ENCODE peak calls at places on chromosomes 3 and 15, in seven cellular contexts. One of them, this sample, is unnamed. For H3K27me3, the result is how much of the 10 kb centered on the place peaks cover.

GRCh38 chr15:52789008-52789600 is 1.0 kb downstream of the ONECUT1 start:
- DNase-seq in uterus: no peak
- DNase-seq in H1: peak
- DNase-seq in gastrocnemius medialis: no peak
- DNase-seq in AG04450: no peak
- DNase-seq in effector memory CD4-positive, alpha-beta T cell: no peak
- DNase-seq in fibroblast of lung: no peak
- DNase-seq in this sample: no peak

GRCh38 chr3:150783920-150784746 is 21.2 kb upstream of the SIAH2 start:
- DNase-seq in gastrocnemius medialis: no peak
- DNase-seq in fibroblast of lung: no peak
- DNase-seq in H1: no peak
- DNase-seq in AG04450: no peak
- DNase-seq in uterus: no peak
- DNase-seq in effector memory CD4-positive, alpha-beta T cell: no peak
- DNase-seq in this sample: no peak

GRCh38 chr3:123151251-123151705 is 50.5 kb upstream of the SEC22A start:
- DNase-seq in fibroblast of lung: no peak
- DNase-seq in effector memory CD4-positive, alpha-beta T cell: no peak
- DNase-seq in uterus: no peak
- DNase-seq in gastrocnemius medialis: no peak
- DNase-seq in H1: no peak
- DNase-seq in AG04450: no peak
- DNase-seq in this sample: no peak

GRCh38 chr3:188624384-188624783 is 470.4 kb downstream of the LPP start:
- DNase-seq in gastrocnemius medialis: peak
- DNase-seq in H1: no peak
- DNase-seq in AG04450: peak
- DNase-seq in uterus: peak
- DNase-seq in effector memory CD4-positive, alpha-beta T cell: no peak
- DNase-seq in fibroblast of lung: peak
- DNase-seq in this sample: no peak

GRCh38 chr15:70133296-70133695 is 35.6 kb upstream of the TLE3 start:
- DNase-seq in gastrocnemius medialis: no peak
- DNase-seq in effector memory CD4-positive, alpha-beta T cell: no peak
- DNase-seq in fibroblast of lung: no peak
- DNase-seq in uterus: no peak
- DNase-seq in H1: no peak
- DNase-seq in AG04450: no peak
- DNase-seq in this sample: no peak

GRCh38 chr3:42745291-42745745 is 27.7 kb downstream of the CCDC13 start:
- DNase-seq in uterus: no peak
- DNase-seq in gastrocnemius medialis: no peak
- DNase-seq in AG04450: no peak
- DNase-seq in fibroblast of lung: no peak
- DNase-seq in H1: no peak
- DNase-seq in effector memory CD4-positive, alpha-beta T cell: no peak
- DNase-seq in this sample: no peak

GRCh38 chr15:90095521-90095959 is 6.7 kb downstream of the IDH2 start:
- DNase-seq in effector memory CD4-positive, alpha-beta T cell: no peak
- DNase-seq in uterus: no peak
- DNase-seq in AG04450: no peak
- DNase-seq in fibroblast of lung: no peak
- DNase-seq in H1: no peak
- DNase-seq in gastrocnemius medialis: no peak
- DNase-seq in this sample: no peak

GRCh38 chr15:89089316-89090230 is 1.3 kb downstream of the ABHD2 start:
- DNase-seq in H1: no peak
- DNase-seq in fibroblast of lung: no peak
- DNase-seq in effector memory CD4-positive, alpha-beta T cell: no peak
- DNase-seq in uterus: no peak
- DNase-seq in AG04450: no peak
- DNase-seq in gastrocnemius medialis: no peak
- DNase-seq in this sample: no peak

GRCh38 chr3:38027466-38028465 is 1.7 kb downstream of the PLCD1 start:
- DNase-seq in effector memory CD4-positive, alpha-beta T cell: no peak
- DNase-seq in uterus: no peak
- DNase-seq in H1: no peak
- DNase-seq in fibroblast of lung: no peak
- DNase-seq in AG04450: no peak
- DNase-seq in gastrocnemius medialis: no peak
- DNase-seq in this sample: no peak

GRCh38 chr3:66153961-66154923 is 66.6 kb upstream of the SLC25A26 start:
- DNase-seq in uterus: no peak
- DNase-seq in fibroblast of lung: peak
- DNase-seq in H1: no peak
- DNase-seq in AG04450: no peak
- DNase-seq in gastrocnemius medialis: no peak
- DNase-seq in effector memory CD4-positive, alpha-beta T cell: no peak
- DNase-seq in this sample: peak

GRCh38 chr3:151290673-151291072 is 12.3 kb upstream of the P2RY14 start:
- DNase-seq in H1: no peak
- DNase-seq in fibroblast of lung: peak
- DNase-seq in gastrocnemius medialis: no peak
- DNase-seq in effector memory CD4-positive, alpha-beta T cell: no peak
- DNase-seq in AG04450: no peak
- DNase-seq in uterus: no peak
- DNase-seq in this sample: no peak

GRCh38 chr3:64939309-64939708 is 251.5 kb upstream of the ADAMTS9 start:
- DNase-seq in effector memory CD4-positive, alpha-beta T cell: no peak
- DNase-seq in gastrocnemius medialis: no peak
- DNase-seq in AG04450: no peak
- DNase-seq in H1: no peak
- DNase-seq in uterus: no peak
- DNase-seq in fibroblast of lung: no peak
- DNase-seq in this sample: no peak

GRCh38 chr15:48671381-48672022 is 26.0 kb upstream of the FBN1 start:
- DNase-seq in fibroblast of lung: peak
- DNase-seq in gastrocnemius medialis: peak
- DNase-seq in AG04450: peak
- DNase-seq in effector memory CD4-positive, alpha-beta T cell: no peak
- DNase-seq in uterus: peak
- DNase-seq in H1: no peak
- DNase-seq in this sample: peak

GRCh38 chr15:37981781-37982180 is 47.3 kb downstream of the TMCO5A start:
- DNase-seq in H1: no peak
- DNase-seq in fibroblast of lung: peak
- DNase-seq in effector memory CD4-positive, alpha-beta T cell: no peak
- DNase-seq in gastrocnemius medialis: no peak
- DNase-seq in AG04450: no peak
- DNase-seq in uterus: no peak
- DNase-seq in this sample: no peak

GRCh38 chr3:123080864-123081562 is 14.2 kb downstream of the PDIA5 start:
- DNase-seq in uterus: no peak
- DNase-seq in fibroblast of lung: no peak
- DNase-seq in H1: no peak
- DNase-seq in AG04450: no peak
- DNase-seq in gastrocnemius medialis: no peak
- DNase-seq in effector memory CD4-positive, alpha-beta T cell: no peak
- DNase-seq in this sample: no peak

GRCh38 chr3:38283810-38284775 is 2.0 kb downstream of the SLC22A14 start:
- DNase-seq in H1: no peak
- DNase-seq in gastrocnemius medialis: no peak
- DNase-seq in AG04450: no peak
- DNase-seq in effector memory CD4-positive, alpha-beta T cell: no peak
- DNase-seq in uterus: no peak
- DNase-seq in fibroblast of lung: peak
- DNase-seq in this sample: no peak

GRCh38 chr15:87121357-87121756 is 1041.7 kb downstream of the AGBL1 start:
- DNase-seq in fibroblast of lung: peak
- DNase-seq in AG04450: no peak
- DNase-seq in H1: no peak
- DNase-seq in effector memory CD4-positive, alpha-beta T cell: no peak
- DNase-seq in uterus: no peak
- DNase-seq in gastrocnemius medialis: no peak
- DNase-seq in this sample: no peak

GRCh38 chr3:43048470-43048869 is 57.4 kb downstream of the POMGNT2 start:
- DNase-seq in fibroblast of lung: no peak
- DNase-seq in uterus: no peak
- DNase-seq in AG04450: no peak
- DNase-seq in effector memory CD4-positive, alpha-beta T cell: no peak
- DNase-seq in gastrocnemius medialis: no peak
- DNase-seq in H1: no peak
- DNase-seq in this sample: no peak

GRCh38 chr3:128195369-128195768 is 42.1 kb downstream of the EEFSEC start:
- DNase-seq in effector memory CD4-positive, alpha-beta T cell: no peak
- DNase-seq in H1: no peak
- DNase-seq in fibroblast of lung: no peak
- DNase-seq in AG04450: no peak
- DNase-seq in uterus: no peak
- DNase-seq in gastrocnemius medialis: no peak
- DNase-seq in this sample: no peak

GRCh38 chr3:13613343-13614190 is 64.6 kb downstream of the FBLN2 start:
- DNase-seq in effector memory CD4-positive, alpha-beta T cell: no peak
- DNase-seq in AG04450: no peak
- DNase-seq in H1: no peak
- DNase-seq in uterus: no peak
- DNase-seq in gastrocnemius medialis: no peak
- DNase-seq in fibroblast of lung: no peak
- DNase-seq in this sample: no peak

GRCh38 chr15:35874260-35874905 is 328.4 kb upstream of the DPH6 start:
- DNase-seq in AG04450: peak
- DNase-seq in effector memory CD4-positive, alpha-beta T cell: no peak
- DNase-seq in uterus: no peak
- DNase-seq in fibroblast of lung: peak
- DNase-seq in gastrocnemius medialis: peak
- DNase-seq in H1: no peak
- DNase-seq in this sample: no peak

GRCh38 chr3:119700269-119700919 is 2.4 kb upstream of the CFAP91 start:
- DNase-seq in fibroblast of lung: peak
- DNase-seq in uterus: no peak
- DNase-seq in effector memory CD4-positive, alpha-beta T cell: peak
- DNase-seq in H1: no peak
- DNase-seq in gastrocnemius medialis: no peak
- DNase-seq in AG04450: no peak
- DNase-seq in this sample: no peak

GRCh38 chr3:123535580-123535979 is 49.3 kb downstream of the HACD2 start:
- DNase-seq in gastrocnemius medialis: no peak
- DNase-seq in fibroblast of lung: peak
- DNase-seq in AG04450: no peak
- DNase-seq in uterus: no peak
- DNase-seq in H1: no peak
- DNase-seq in effector memory CD4-positive, alpha-beta T cell: no peak
- DNase-seq in this sample: no peak

GRCh38 chr3:113485161-113485609 is 29.8 kb downstream of the SPICE1 start:
- DNase-seq in AG04450: no peak
- DNase-seq in fibroblast of lung: no peak
- DNase-seq in gastrocnemius medialis: no peak
- DNase-seq in H1: no peak
- DNase-seq in uterus: no peak
- DNase-seq in effector memory CD4-positive, alpha-beta T cell: no peak
- DNase-seq in this sample: no peak

GRCh38 chr3:17110665-17111396 is 226.1 kb downstream of the PLCL2 start:
- DNase-seq in uterus: no peak
- DNase-seq in AG04450: no peak
- DNase-seq in fibroblast of lung: no peak
- DNase-seq in gastrocnemius medialis: no peak
- DNase-seq in effector memory CD4-positive, alpha-beta T cell: no peak
- DNase-seq in H1: peak
- DNase-seq in this sample: no peak

GRCh38 chr15:96125681-96126080 is 204.8 kb upstream of the NR2F2 start:
- DNase-seq in H1: no peak
- DNase-seq in gastrocnemius medialis: no peak
- DNase-seq in uterus: no peak
- DNase-seq in effector memory CD4-positive, alpha-beta T cell: no peak
- DNase-seq in fibroblast of lung: peak
- DNase-seq in AG04450: no peak
- DNase-seq in this sample: no peak

GRCh38 chr15:96123028-96123400 is 207.5 kb upstream of the NR2F2 start:
- DNase-seq in effector memory CD4-positive, alpha-beta T cell: no peak
- DNase-seq in uterus: no peak
- DNase-seq in fibroblast of lung: no peak
- DNase-seq in gastrocnemius medialis: no peak
- DNase-seq in H1: no peak
- DNase-seq in AG04450: no peak
- DNase-seq in this sample: no peak

GRCh38 chr15:96123630-96124187 is 206.8 kb upstream of the NR2F2 start:
- DNase-seq in fibroblast of lung: no peak
- DNase-seq in gastrocnemius medialis: no peak
- DNase-seq in effector memory CD4-positive, alpha-beta T cell: no peak
- DNase-seq in H1: no peak
- DNase-seq in AG04450: no peak
- DNase-seq in uterus: no peak
- DNase-seq in this sample: no peak

GRCh38 chr15:96122077-96123027 is 208.1 kb upstream of the NR2F2 start:
- DNase-seq in H1: no peak
- DNase-seq in fibroblast of lung: peak
- DNase-seq in uterus: no peak
- DNase-seq in effector memory CD4-positive, alpha-beta T cell: no peak
- DNase-seq in gastrocnemius medialis: no peak
- DNase-seq in AG04450: no peak
- DNase-seq in this sample: no peak

GRCh38 chr15:96124436-96124835 is 206.1 kb upstream of the NR2F2 start:
- DNase-seq in effector memory CD4-positive, alpha-beta T cell: no peak
- DNase-seq in gastrocnemius medialis: no peak
- DNase-seq in AG04450: no peak
- DNase-seq in uterus: no peak
- DNase-seq in H1: no peak
- DNase-seq in fibroblast of lung: no peak
- DNase-seq in this sample: no peak
- H3K4me3 ChIP-seq in effector memory CD4-positive, alpha-beta T cell: no peak
- H3K4me3 ChIP-seq in gastrocnemius medialis: no peak
- H3K4me3 ChIP-seq in AG04450: no peak
- H3K4me3 ChIP-seq in uterus: no peak
- H3K4me3 ChIP-seq in H1: no peak
- H3K4me3 ChIP-seq in fibroblast of lung: no peak
- H3K4me3 ChIP-seq in this sample: no peak

GRCh38 chr15:67803299-67803698 is 22.0 kb upstream of the SKOR1 start:
- DNase-seq in AG04450: no peak
- DNase-seq in fibroblast of lung: no peak
- DNase-seq in H1: no peak
- DNase-seq in effector memory CD4-positive, alpha-beta T cell: no peak
- DNase-seq in uterus: no peak
- DNase-seq in gastrocnemius medialis: no peak
- DNase-seq in this sample: no peak
- H3K27me3 ChIP-seq in AG04450: under half
- H3K27me3 ChIP-seq in fibroblast of lung: under half
- H3K27me3 ChIP-seq in H1: under half
- H3K27me3 ChIP-seq in effector memory CD4-positive, alpha-beta T cell: under half
- H3K27me3 ChIP-seq in uterus: under half
- H3K27me3 ChIP-seq in gastrocnemius medialis: under half
- H3K27me3 ChIP-seq in this sample: under half

DNA sequence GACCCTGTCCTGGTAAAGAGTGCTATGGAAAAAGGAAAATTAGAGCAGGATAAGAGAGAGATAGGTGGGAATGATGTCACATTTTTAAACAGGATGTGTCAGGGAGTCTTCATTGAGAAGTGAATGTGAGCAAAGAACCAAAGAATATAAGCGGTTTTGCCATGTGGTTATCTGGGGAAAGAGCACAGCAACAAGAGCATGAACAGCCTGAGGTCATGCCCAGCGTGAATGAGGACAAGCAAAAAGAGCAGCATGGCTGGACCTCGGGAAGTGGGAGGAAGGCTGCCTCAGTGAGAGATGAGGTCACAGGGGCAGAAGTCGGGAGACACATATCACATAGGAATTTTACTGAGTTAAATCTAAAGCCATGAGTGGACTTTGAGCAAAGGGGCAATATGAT is 82.8 kb upstream of the HES1 start:
- DNase-seq in AG04450: no peak
- DNase-seq in fibroblast of lung: peak
- DNase-seq in effector memory CD4-positive, alpha-beta T cell: no peak
- DNase-seq in uterus: no peak
- DNase-seq in H1: no peak
- DNase-seq in gastrocnemius medialis: no peak
- DNase-seq in this sample: no peak
- H3K4me3 ChIP-seq in AG04450: no peak
- H3K4me3 ChIP-seq in fibroblast of lung: no peak
- H3K4me3 ChIP-seq in effector memory CD4-positive, alpha-beta T cell: no peak
- H3K4me3 ChIP-seq in uterus: no peak
- H3K4me3 ChIP-seq in H1: no peak
- H3K4me3 ChIP-seq in gastrocnemius medialis: no peak
- H3K4me3 ChIP-seq in this sample: no peak

GRCh38 chr3:10522646-10523303 is 17.4 kb upstream of the ATP2B2 start:
- DNase-seq in effector memory CD4-positive, alpha-beta T cell: no peak
- DNase-seq in H1: peak
- DNase-seq in fibroblast of lung: no peak
- DNase-seq in AG04450: no peak
- DNase-seq in uterus: peak
- DNase-seq in gastrocnemius medialis: no peak
- DNase-seq in this sample: no peak
- H3K27me3 ChIP-seq in effector memory CD4-positive, alpha-beta T cell: under half
- H3K27me3 ChIP-seq in H1: under half
- H3K27me3 ChIP-seq in fibroblast of lung: under half
- H3K27me3 ChIP-seq in AG04450: under half
- H3K27me3 ChIP-seq in uterus: under half
- H3K27me3 ChIP-seq in gastrocnemius medialis: under half
- H3K27me3 ChIP-seq in this sample: under half